ENCODE peak calls at places on chromosome 21, in four cellular contexts. D is fibroblast of mammary gland, L is A172, B is NCI-H1092 treated with DMSO at 0.1 percent for 48 hours. I is an unnamed sample.

GRCh38 chr21:33884361-33885157 is 31.0 kb downstream of the ATP5PO start:
- DNase-seq in B (no peak), D (peak), L (no peak), I (peak)

GRCh38 chr21:45075606-45076244 is 1.3 kb downstream of the ADARB1 start:
- DNase-seq in D (no peak), L (no peak), B (no peak), I (peak)

GRCh38 chr21:21030311-21030710 is 32.1 kb downstream of the NCAM2 start:
- DNase-seq in B (no peak), D (no peak), L (no peak), I (no peak)

GRCh38 chr21:37915941-37916794 is at the start of gene KCNJ6:
- DNase-seq in B (peak), L (peak), D (peak), I (peak)

GRCh38 chr21:44408226-44408625 is 47.1 kb upstream of the LRRC3 start:
- DNase-seq in B (no peak), D (no peak), L (no peak), I (no peak)

GRCh38 chr21:19981938-19982337 is 1016.3 kb upstream of the NCAM2 start:
- DNase-seq in B (no peak), L (no peak), D (no peak), I (no peak)

GRCh38 chr21:25614441-25614840 is 7.2 kb upstream of the MRPL39 start:
- DNase-seq in L (no peak), D (no peak), B (no peak), I (no peak)

GRCh38 chr21:43001316-43001715 is 27.0 kb downstream of the PKNOX1 start:
- DNase-seq in B (no peak), D (no peak), L (no peak), I (no peak)

I was measured in AG10803.